ENCODE peak calls at places on chromosome 2, in six cellular contexts. E is CD8-positive, alpha-beta memory T cell; N is T follicular helper cell; F is RPMI7951; U is NCI-H774; B is anterior cingulate cortex. D is an unnamed sample.

GRCh38 chr2:202278944-202279343 is 13.4 kb downstream of the NOP58 start:
- DNase-seq in E (no peak), N (no peak), F (peak), U (no peak), B (no peak), D (no peak)

GRCh38 chr2:188512456-188512855 is 220.8 kb downstream of the GULP1 start:
- DNase-seq in E (no peak), N (no peak), F (peak), U (peak), B (no peak), D (no peak)

GRCh38 chr2:241925277-241925676 is 55.7 kb downstream of the RTP5 start:
- DNase-seq in E (no peak), N (no peak), F (no peak), U (no peak), B (no peak), D (no peak)

GRCh38 chr2:28338046-28338753 is 54.5 kb upstream of the FOSL2 start:
- DNase-seq in E (no peak), N (no peak), F (peak), U (no peak), B (no peak), D (no peak)

GRCh38 chr2:119485336-119486110 is 38.8 kb downstream of the SCTR start:
- DNase-seq in E (no peak), N (no peak), F (peak), U (no peak), B (no peak), D (no peak)

GRCh38 chr2:207231106-207231860 is 65.5 kb upstream of the KLF7 start:
- DNase-seq in E (no peak), N (no peak), F (no peak), U (no peak), B (no peak), D (no peak)

GRCh38 chr2:165274698-165275097 is 35.5 kb downstream of the SCN2A start:
- DNase-seq in E (no peak), N (no peak), F (no peak), U (no peak), B (no peak), D (no peak)

GRCh38 chr2:38446972-38447561 is 70.0 kb upstream of the ATL2 start:
- DNase-seq in E (no peak), N (no peak), F (no peak), U (no peak), B (no peak), D (no peak)

GRCh38 chr2:10048501-10049171 is 5.3 kb downstream of the KLF11 start:
- DNase-seq in E (no peak), N (no peak), F (peak), U (peak), B (no peak), D (no peak)

D was measured in activated T-helper 2 cell treated with anti-CD3 and anti-CD28 coated beads, Interferon-gamma antibody, Interleukin-2, Interleukin-4, amounts not matched to agents 10 μg/mL and 5 μg/mL and 100 μg/mL, durations not matched to agents 14 hours and 24 hours and 36 hours.